ENCODE peak calls at places on chromosomes 7 and 10, in eight cellular contexts. J, L, Y, F, I, H, O and X are unnamed samples.

GRCh38 chr7:338295-339061 is 48.5 kb downstream of the FOXL3 start:
- DNase-seq in J (no peak), I (no peak), H (no peak), L (no peak), O (no peak), Y (peak; percentile 12), F (no peak), X (no peak)

GRCh38 chr10:79562135-79562756 is 2.0 kb upstream of the SFTPA2 start:
- DNase-seq in L (peak; percentile 43), J (peak; percentile 68), H (peak; percentile 72), I (peak; percentile 42), Y (peak; percentile 66), F (peak; percentile 48), O (peak; percentile 30), X (peak; percentile 38)

GRCh38 chr7:20199015-20199737 is 18.0 kb downstream of the MACC1 start:
- DNase-seq in H (peak; percentile 13), L (no peak), J (peak; percentile 49), F (peak; percentile 92), Y (peak; percentile 53), O (no peak), I (no peak), X (peak; percentile 22)

GRCh38 chr7:1193593-1194424 is 33.8 kb upstream of the ZFAND2A start:
- DNase-seq in H (peak; percentile 90), L (peak; percentile 41), J (peak; percentile 69), Y (no peak), O (peak; percentile 31), I (no peak), F (no peak), X (peak; percentile 63)

GRCh38 chr10:29657719-29658274 is 23.0 kb upstream of the SVIL start:
- DNase-seq in L (no peak), O (no peak), Y (no peak), J (no peak), F (no peak), I (peak; percentile 16), H (no peak), X (no peak)

GRCh38 chr7:105112440-105113418 is 98.7 kb downstream of the KMT2E start:
- DNase-seq in O (no peak), Y (no peak), I (no peak), J (no peak), H (no peak), L (no peak), F (no peak), X (no peak)

GRCh38 chr10:133122171-133122935 is 34.6 kb downstream of the ADGRA1 start:
- DNase-seq in O (no peak), Y (peak; percentile 6), L (no peak), H (no peak), J (no peak), F (no peak), I (no peak), X (no peak)

GRCh38 chr10:30294506-30295280 is 54.4 kb downstream of the MTPAP start:
- DNase-seq in H (no peak), I (no peak), Y (no peak), J (no peak), L (no peak), O (no peak), F (no peak), X (no peak)

GRCh38 chr10:87918254-87918859 is 54.9 kb downstream of the PTEN start:
- DNase-seq in L (no peak), H (no peak), I (no peak), J (no peak), F (no peak), O (no peak), Y (no peak), X (no peak)

GRCh38 chr7:55325371-55325792 is 39.8 kb upstream of the LANCL2 start:
- DNase-seq in J (no peak), F (peak; percentile 92), I (no peak), H (no peak), O (no peak), L (peak; percentile 67), Y (peak; percentile 56), X (no peak)

GRCh38 chr7:112204072-112204775 is 2.0 kb downstream of the DOCK4 start:
- DNase-seq in Y (no peak), L (no peak), O (peak; percentile 6), J (no peak), I (no peak), F (peak; percentile 24), H (peak; percentile 39), X (no peak)

GRCh38 chr10:22736134-22736533 is 21.8 kb upstream of the PIP4K2A start:
- DNase-seq in I (no peak), H (no peak), Y (no peak), J (no peak), O (no peak), F (peak; percentile 8), L (no peak), X (no peak)

GRCh38 chr10:3238115-3238871 is 65.7 kb upstream of the PITRM1 start:
- DNase-seq in L (no peak), O (no peak), J (no peak), H (no peak), I (no peak), F (no peak), Y (no peak), X (no peak)

GRCh38 chr7:137898839-137899681 is 52.3 kb upstream of the DGKI start:
- DNase-seq in I (peak; percentile 59), O (peak; percentile 71), L (peak; percentile 84), H (peak; percentile 89), Y (peak; percentile 84), J (peak; percentile 66), F (peak; percentile 67), X (peak; percentile 82)

GRCh38 chr7:112997831-112998230 is 88.8 kb downstream of the GPR85 start:
- DNase-seq in J (no peak), L (no peak), F (no peak), I (no peak), O (no peak), H (no peak), Y (no peak), X (no peak)

GRCh38 chr7:40784176-40784575 is 649.4 kb downstream of the SUGCT start:
- DNase-seq in Y (no peak), F (no peak), H (no peak), L (no peak), I (no peak), J (no peak), O (no peak), X (no peak)

GRCh38 chr10:97131702-97132101 is 54.1 kb downstream of the SLIT1 start:
- DNase-seq in I (no peak), F (no peak), Y (no peak), J (no peak), H (no peak), L (no peak), O (no peak), X (no peak)

GRCh38 chr7:101390901-101391301 is 28.2 kb downstream of the COL26A1 start:
- DNase-seq in O (no peak), J (no peak), I (no peak), H (peak; percentile 87), L (peak; percentile 44), Y (no peak), F (no peak), X (no peak)

GRCh38 chr10:109784236-109784635 is 139.1 kb downstream of the XPNPEP1 start:
- DNase-seq in F (no peak), O (no peak), L (no peak), H (no peak), I (no peak), J (no peak), Y (no peak), X (no peak)

GRCh38 chr10:97898429-97898828 is 48.8 kb downstream of the GOLGA7B start:
- DNase-seq in F (no peak), L (no peak), O (no peak), H (no peak), I (no peak), J (no peak), Y (no peak), X (no peak)

GRCh38 chr7:100752994-100753393 is 19.6 kb downstream of the ZAN start:
- DNase-seq in L (no peak), H (no peak), O (no peak), I (no peak), Y (no peak), F (no peak), J (no peak), X (no peak)

GRCh38 chr7:128168667-128169210 is 72.3 kb upstream of the LEP start:
- DNase-seq in F (no peak), H (peak; percentile 49), O (no peak), J (no peak), Y (no peak), I (no peak), L (no peak), X (no peak)

GRCh38 chr10:5078781-5079180 is 15.4 kb upstream of the AKR1C3 start:
- DNase-seq in O (no peak), L (no peak), F (no peak), H (no peak), J (peak; percentile 87), Y (no peak), I (no peak), X (no peak)

GRCh38 chr10:131851332-131851731 is 49.5 kb upstream of the PPP2R2D start:
- DNase-seq in Y (no peak), J (no peak), F (no peak), O (no peak), H (no peak), I (no peak), L (no peak), X (no peak)

GRCh38 chr10:7475046-7475860 is 64.4 kb upstream of the SFMBT2 start:
- DNase-seq in F (no peak), O (no peak), H (peak; percentile 38), L (peak; percentile 25), Y (peak; percentile 25), I (no peak), J (no peak), X (peak; percentile 17)

GRCh38 chr7:9127901-9128300 is 694.5 kb downstream of the NXPH1 start:
- DNase-seq in L (no peak), I (no peak), O (no peak), J (no peak), Y (no peak), H (no peak), F (no peak), X (no peak)

GRCh38 chr7:125256446-125256845 is 326.8 kb upstream of the POT1 start:
- DNase-seq in H (no peak), I (no peak), Y (no peak), J (no peak), L (no peak), F (no peak), O (no peak), X (no peak)

GRCh38 chr10:1185911-1186692 is 129.9 kb downstream of the WDR37 start:
- DNase-seq in I (no peak), O (peak; percentile 59), L (no peak), H (no peak), Y (no peak), F (no peak), J (no peak), X (no peak)
- H3K27ac ChIP-seq in I (no peak overlapping the region), O (peak overlapping the region; percentile 98), L (no peak overlapping the region), H (no peak overlapping the region), Y (no peak overlapping the region), F (no peak overlapping the region), J (no peak overlapping the region), X (peak overlapping the region; percentile 95)

GRCh38 chr7:139431010-139431409 is 52.5 kb downstream of the KLRG2 start:
- DNase-seq in Y (no peak), L (no peak), F (no peak), J (no peak), O (no peak), H (no peak), I (no peak), X (no peak)
- H3K27ac ChIP-seq in Y (no peak overlapping the region), L (no peak overlapping the region), F (no peak overlapping the region), J (no peak overlapping the region), O (peak overlapping the region; percentile 56), H (peak overlapping the region; percentile 1), I (no peak overlapping the region), X (peak overlapping the region; percentile 73)

GRCh38 chr10:73922007-73922863 is 11.3 kb downstream of the PLAU start:
- DNase-seq in J (no peak), O (no peak), I (peak; percentile 7), L (no peak), F (no peak), Y (no peak), H (no peak), X (no peak)
- H3K27ac ChIP-seq in J (no peak overlapping the region), O (no peak overlapping the region), I (no peak overlapping the region), L (no peak overlapping the region), F (no peak overlapping the region), Y (no peak overlapping the region), H (no peak overlapping the region), X (no peak overlapping the region)

GRCh38 chr7:134730359-134730758 is 49.1 kb upstream of the CALD1 start:
- DNase-seq in Y (no peak), O (no peak), H (no peak), J (no peak), L (no peak), I (no peak), F (peak; percentile 8), X (no peak)
- H3K27ac ChIP-seq in Y (peak overlapping the region; percentile 69), O (no peak overlapping the region), H (peak overlapping the region; percentile 86), J (no peak overlapping the region), L (peak overlapping the region; percentile 62), I (no peak overlapping the region), F (no peak overlapping the region), X (no peak overlapping the region)